ENCODE peak calls at places on chromosomes 4 and X, in five cellular contexts. One of them, this sample, is unnamed.

GRCh38 chrX:19814240-19814639 is 73.2 kb downstream of the SH3KBP1 start:
- DNase-seq in GM23338: peak
- DNase-seq in MM.1S: no peak
- DNase-seq in SK-N-SH: no peak
- DNase-seq in OCI-LY7: peak
- DNase-seq in this sample: no peak

GRCh38 chr4:182179105-182179504 is 64.1 kb upstream of the TENM3 start:
- DNase-seq in GM23338: peak
- DNase-seq in MM.1S: no peak
- DNase-seq in SK-N-SH: peak
- DNase-seq in OCI-LY7: no peak
- DNase-seq in this sample: no peak

GRCh38 chr4:159229164-159229563 is 126.3 kb downstream of the RAPGEF2 start:
- DNase-seq in GM23338: peak
- DNase-seq in MM.1S: no peak
- DNase-seq in SK-N-SH: no peak
- DNase-seq in OCI-LY7: no peak
- DNase-seq in this sample: no peak

GRCh38 chr4:155604718-155605601 is 61.7 kb upstream of the GUCY1A1 start:
- DNase-seq in GM23338: no peak
- DNase-seq in MM.1S: no peak
- DNase-seq in SK-N-SH: no peak
- DNase-seq in OCI-LY7: no peak
- DNase-seq in this sample: no peak

GRCh38 chr4:185275501-185275900 is 66.1 kb downstream of the SNX25 start:
- DNase-seq in GM23338: no peak
- DNase-seq in MM.1S: no peak
- DNase-seq in SK-N-SH: no peak
- DNase-seq in OCI-LY7: no peak
- DNase-seq in this sample: no peak

GRCh38 chr4:82790060-82790660 is 8.4 kb downstream of the SCD5 start:
- DNase-seq in GM23338: no peak
- DNase-seq in MM.1S: no peak
- DNase-seq in SK-N-SH: no peak
- DNase-seq in OCI-LY7: no peak
- DNase-seq in this sample: no peak

GRCh38 chr4:59455751-59456150 is 1744.4 kb upstream of the ADGRL3 start:
- DNase-seq in GM23338: no peak
- DNase-seq in MM.1S: no peak
- DNase-seq in SK-N-SH: no peak
- DNase-seq in OCI-LY7: no peak
- DNase-seq in this sample: no peak

GRCh38 chr4:173024203-173024602 is 144.4 kb upstream of the GALNT7 start:
- DNase-seq in GM23338: no peak
- DNase-seq in MM.1S: no peak
- DNase-seq in SK-N-SH: no peak
- DNase-seq in OCI-LY7: no peak
- DNase-seq in this sample: no peak

GRCh38 chr4:128322986-128323385 is 35.4 kb upstream of the PGRMC2 start:
- DNase-seq in GM23338: no peak
- DNase-seq in MM.1S: no peak
- DNase-seq in SK-N-SH: no peak
- DNase-seq in OCI-LY7: no peak
- DNase-seq in this sample: no peak

GRCh38 chrX:1094934-1095333 is 117.5 kb downstream of the CRLF2 start:
- DNase-seq in GM23338: no peak
- DNase-seq in MM.1S: no peak
- DNase-seq in SK-N-SH: no peak
- DNase-seq in OCI-LY7: no peak
- DNase-seq in this sample: no peak

GRCh38 chr4:145902522-145902921 is 36.1 kb downstream of the ZNF827 start:
- DNase-seq in GM23338: no peak
- DNase-seq in MM.1S: no peak
- DNase-seq in SK-N-SH: no peak
- DNase-seq in OCI-LY7: no peak
- DNase-seq in this sample: no peak

GRCh38 chr4:119106036-119107000 is 29.3 kb upstream of the MYOZ2 start:
- DNase-seq in GM23338: no peak
- DNase-seq in MM.1S: no peak
- DNase-seq in SK-N-SH: no peak
- DNase-seq in OCI-LY7: no peak
- DNase-seq in this sample: no peak

GRCh38 chrX:46754450-46755075 is 4.4 kb downstream of the SLC9A7 start:
- DNase-seq in GM23338: peak
- DNase-seq in MM.1S: no peak
- DNase-seq in SK-N-SH: no peak
- DNase-seq in OCI-LY7: peak
- DNase-seq in this sample: no peak

GRCh38 chr4:120929847-120930246 is 7.3 kb upstream of the PRDM5 start:
- DNase-seq in GM23338: no peak
- DNase-seq in MM.1S: no peak
- DNase-seq in SK-N-SH: no peak
- DNase-seq in OCI-LY7: no peak
- DNase-seq in this sample: no peak

GRCh38 chr4:138567696-138568095 is 325.5 kb upstream of the SLC7A11 start:
- DNase-seq in GM23338: no peak
- DNase-seq in MM.1S: no peak
- DNase-seq in SK-N-SH: no peak
- DNase-seq in OCI-LY7: no peak
- DNase-seq in this sample: no peak

GRCh38 chr4:138572007-138572406 is 329.9 kb upstream of the SLC7A11 start:
- DNase-seq in GM23338: no peak
- DNase-seq in MM.1S: no peak
- DNase-seq in SK-N-SH: no peak
- DNase-seq in OCI-LY7: no peak
- DNase-seq in this sample: no peak

GRCh38 chr4:138576684-138577083 is 334.5 kb upstream of the SLC7A11 start:
- DNase-seq in GM23338: peak
- DNase-seq in MM.1S: peak
- DNase-seq in SK-N-SH: no peak
- DNase-seq in OCI-LY7: peak
- DNase-seq in this sample: peak

GRCh38 chr4:138577145-138577544 is 335.0 kb upstream of the SLC7A11 start:
- DNase-seq in GM23338: no peak
- DNase-seq in MM.1S: no peak
- DNase-seq in SK-N-SH: no peak
- DNase-seq in OCI-LY7: no peak
- DNase-seq in this sample: no peak

GRCh38 chr4:138573246-138573645 is 331.1 kb upstream of the SLC7A11 start:
- DNase-seq in GM23338: no peak
- DNase-seq in MM.1S: no peak
- DNase-seq in SK-N-SH: no peak
- DNase-seq in OCI-LY7: no peak
- DNase-seq in this sample: no peak
- TF ChIP-seq EZH2phosphoT487 in GM23338: no peak
- TF ChIP-seq EZH2phosphoT487 in MM.1S: no peak
- TF ChIP-seq EZH2phosphoT487 in SK-N-SH: no peak
- TF ChIP-seq EZH2phosphoT487 in OCI-LY7: no peak
- TF ChIP-seq EZH2phosphoT487 in this sample: no peak

DNA sequence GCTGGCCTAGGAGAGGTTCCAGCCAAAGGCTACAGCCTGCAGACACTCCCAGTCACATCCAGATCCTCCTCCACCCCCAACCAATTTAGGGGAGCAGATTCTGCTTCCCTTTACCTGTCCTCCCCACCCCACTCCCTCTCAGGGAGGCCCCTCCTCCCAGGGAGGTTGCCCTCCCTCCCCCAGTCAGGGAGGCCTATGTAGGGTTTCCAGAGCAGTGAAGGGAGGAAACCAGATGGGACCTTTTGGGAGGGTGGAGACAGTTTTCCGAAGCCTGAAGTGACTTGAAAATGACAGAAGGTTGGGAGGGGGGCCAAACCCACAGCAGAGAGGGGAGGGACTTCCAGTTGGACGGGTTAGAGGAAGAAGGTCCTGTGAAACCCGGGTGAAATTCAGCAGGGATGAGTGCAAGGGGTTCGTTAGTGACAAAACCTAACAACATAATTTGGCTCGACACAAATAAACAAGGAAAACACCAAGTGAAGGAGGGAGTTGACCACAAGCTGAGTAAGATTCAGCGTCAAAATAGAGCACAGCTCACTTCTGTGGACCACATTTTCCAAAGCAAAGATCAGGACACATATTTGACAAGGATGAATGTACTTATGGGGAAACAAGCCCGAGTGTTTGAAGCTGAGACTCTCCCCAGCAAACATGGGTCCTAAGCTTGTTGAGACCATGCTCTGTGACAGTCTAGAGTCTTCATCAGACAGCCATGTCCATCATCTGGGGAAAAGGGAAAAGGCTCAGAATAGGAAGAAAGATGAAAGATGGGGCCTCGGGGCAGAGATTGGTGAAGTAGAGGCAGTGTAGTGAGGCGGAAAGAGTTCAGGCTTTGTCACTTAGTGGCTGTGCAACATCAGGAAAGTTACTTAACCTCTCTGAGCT is 46.4 kb downstream of the PRPS1 start:
- DNase-seq in GM23338: no peak
- DNase-seq in MM.1S: peak
- DNase-seq in SK-N-SH: no peak
- DNase-seq in OCI-LY7: peak
- DNase-seq in this sample: no peak
- TF ChIP-seq EZH2phosphoT487 in GM23338: no peak
- TF ChIP-seq EZH2phosphoT487 in MM.1S: no peak
- TF ChIP-seq EZH2phosphoT487 in SK-N-SH: no peak
- TF ChIP-seq EZH2phosphoT487 in OCI-LY7: no peak
- TF ChIP-seq EZH2phosphoT487 in this sample: no peak

GRCh38 chr4:73451978-73452747 is 16.1 kb downstream of the AFP start:
- DNase-seq in GM23338: peak
- DNase-seq in MM.1S: no peak
- DNase-seq in SK-N-SH: no peak
- DNase-seq in OCI-LY7: no peak
- DNase-seq in this sample: no peak
- TF ChIP-seq EZH2phosphoT487 in GM23338: no peak
- TF ChIP-seq EZH2phosphoT487 in MM.1S: no peak
- TF ChIP-seq EZH2phosphoT487 in SK-N-SH: no peak
- TF ChIP-seq EZH2phosphoT487 in OCI-LY7: no peak
- TF ChIP-seq EZH2phosphoT487 in this sample: no peak

GRCh38 chr4:53781614-53782467 is 190.6 kb upstream of the LNX1 start:
- DNase-seq in GM23338: no peak
- DNase-seq in MM.1S: no peak
- DNase-seq in SK-N-SH: no peak
- DNase-seq in OCI-LY7: no peak
- DNase-seq in this sample: no peak

GRCh38 chr4:53778122-53778521 is 186.8 kb upstream of the LNX1 start:
- DNase-seq in GM23338: no peak
- DNase-seq in MM.1S: no peak
- DNase-seq in SK-N-SH: no peak
- DNase-seq in OCI-LY7: no peak
- DNase-seq in this sample: no peak

GRCh38 chr4:53780736-53781400 is 189.6 kb upstream of the LNX1 start:
- DNase-seq in GM23338: no peak
- DNase-seq in MM.1S: no peak
- DNase-seq in SK-N-SH: no peak
- DNase-seq in OCI-LY7: no peak
- DNase-seq in this sample: no peak

GRCh38 chr4:53777244-53777984 is 186.1 kb upstream of the LNX1 start:
- DNase-seq in GM23338: no peak
- DNase-seq in MM.1S: no peak
- DNase-seq in SK-N-SH: no peak
- DNase-seq in OCI-LY7: no peak
- DNase-seq in this sample: no peak

GRCh38 chr4:53779025-53779424 is 187.7 kb upstream of the LNX1 start:
- DNase-seq in GM23338: no peak
- DNase-seq in MM.1S: no peak
- DNase-seq in SK-N-SH: no peak
- DNase-seq in OCI-LY7: no peak
- DNase-seq in this sample: no peak
- TF ChIP-seq EZH2phosphoT487 in GM23338: no peak
- TF ChIP-seq EZH2phosphoT487 in MM.1S: no peak
- TF ChIP-seq EZH2phosphoT487 in SK-N-SH: no peak
- TF ChIP-seq EZH2phosphoT487 in OCI-LY7: no peak
- TF ChIP-seq EZH2phosphoT487 in this sample: no peak

GRCh38 chr4:1576200-1576960 is 107.7 kb downstream of the FAM53A start:
- DNase-seq in GM23338: no peak
- DNase-seq in MM.1S: no peak
- DNase-seq in SK-N-SH: no peak
- DNase-seq in OCI-LY7: no peak
- DNase-seq in this sample: no peak
- TF ChIP-seq EZH2phosphoT487 in GM23338: no peak
- TF ChIP-seq EZH2phosphoT487 in MM.1S: no peak
- TF ChIP-seq EZH2phosphoT487 in SK-N-SH: no peak
- TF ChIP-seq EZH2phosphoT487 in OCI-LY7: no peak
- TF ChIP-seq EZH2phosphoT487 in this sample: no peak